ENCODE peak calls at places on chromosomes 2 and 18, in six cellular contexts. One of them, this sample, is unnamed. For H3K36me3, the result is how much of the 10 kb centered on the place peaks cover.

GRCh38 chr2:167787021-167787420 is 460.4 kb downstream of the STK39 start:
- DNase-seq in IMR-90: no peak
- DNase-seq in fibroblast of lung: no peak
- DNase-seq in HepG2: peak
- DNase-seq in GM23248: no peak
- DNase-seq in endothelial cell of umbilical vein: no peak
- DNase-seq in this sample: peak

GRCh38 chr2:237264480-237265219 is 149.3 kb downstream of the COL6A3 start:
- DNase-seq in GM23248: peak
- DNase-seq in HepG2: no peak
- DNase-seq in endothelial cell of umbilical vein: no peak
- DNase-seq in IMR-90: peak
- DNase-seq in fibroblast of lung: peak
- DNase-seq in this sample: no peak

GRCh38 chr2:158395166-158395565 is 61.4 kb downstream of the CCDC148 start:
- DNase-seq in fibroblast of lung: no peak
- DNase-seq in HepG2: no peak
- DNase-seq in endothelial cell of umbilical vein: no peak
- DNase-seq in GM23248: peak
- DNase-seq in IMR-90: no peak
- DNase-seq in this sample: peak

GRCh38 chr2:205696541-205697441 is 14.5 kb downstream of the NRP2 start:
- DNase-seq in endothelial cell of umbilical vein: no peak
- DNase-seq in GM23248: no peak
- DNase-seq in IMR-90: peak
- DNase-seq in HepG2: peak
- DNase-seq in fibroblast of lung: no peak
- DNase-seq in this sample: peak

GRCh38 chr18:331231-331771 is 63.5 kb upstream of the THOC1 start:
- DNase-seq in HepG2: no peak
- DNase-seq in endothelial cell of umbilical vein: no peak
- DNase-seq in fibroblast of lung: no peak
- DNase-seq in IMR-90: no peak
- DNase-seq in GM23248: no peak
- DNase-seq in this sample: no peak

GRCh38 chr2:241900251-241901017 is 30.9 kb downstream of the RTP5 start:
- DNase-seq in GM23248: no peak
- DNase-seq in HepG2: no peak
- DNase-seq in endothelial cell of umbilical vein: no peak
- DNase-seq in fibroblast of lung: no peak
- DNase-seq in IMR-90: no peak
- DNase-seq in this sample: no peak

GRCh38 chr2:26780203-26780760 is 5.6 kb upstream of the CENPA start:
- DNase-seq in HepG2: no peak
- DNase-seq in endothelial cell of umbilical vein: no peak
- DNase-seq in fibroblast of lung: no peak
- DNase-seq in GM23248: no peak
- DNase-seq in IMR-90: no peak
- DNase-seq in this sample: no peak

GRCh38 chr18:199214-199613 is 40.9 kb downstream of the USP14 start:
- DNase-seq in HepG2: no peak
- DNase-seq in GM23248: no peak
- DNase-seq in IMR-90: no peak
- DNase-seq in fibroblast of lung: no peak
- DNase-seq in endothelial cell of umbilical vein: no peak
- DNase-seq in this sample: no peak

GRCh38 chr2:207042155-207042554 is 102.8 kb downstream of the CPO start:
- DNase-seq in HepG2: no peak
- DNase-seq in fibroblast of lung: peak
- DNase-seq in endothelial cell of umbilical vein: no peak
- DNase-seq in GM23248: peak
- DNase-seq in IMR-90: peak
- DNase-seq in this sample: no peak

GRCh38 chr2:27606611-27607010 is 22.2 kb downstream of the CCDC121 start:
- DNase-seq in fibroblast of lung: no peak
- DNase-seq in GM23248: peak
- DNase-seq in IMR-90: peak
- DNase-seq in endothelial cell of umbilical vein: no peak
- DNase-seq in HepG2: no peak
- DNase-seq in this sample: no peak

GRCh38 chr2:171154348-171154747 is 6.3 kb downstream of the TLK1 start:
- DNase-seq in endothelial cell of umbilical vein: peak
- DNase-seq in fibroblast of lung: no peak
- DNase-seq in IMR-90: peak
- DNase-seq in HepG2: no peak
- DNase-seq in GM23248: no peak
- DNase-seq in this sample: no peak

GRCh38 chr2:20472569-20472968 is 25.7 kb downstream of the RHOB start:
- DNase-seq in fibroblast of lung: no peak
- DNase-seq in GM23248: no peak
- DNase-seq in HepG2: no peak
- DNase-seq in endothelial cell of umbilical vein: no peak
- DNase-seq in IMR-90: no peak
- DNase-seq in this sample: no peak

GRCh38 chr2:54859997-54860701 is 136.7 kb downstream of the EML6 start:
- DNase-seq in GM23248: peak
- DNase-seq in endothelial cell of umbilical vein: no peak
- DNase-seq in IMR-90: peak
- DNase-seq in fibroblast of lung: peak
- DNase-seq in HepG2: no peak
- DNase-seq in this sample: peak

GRCh38 chr18:3654442-3655253 is 204.7 kb downstream of the TGIF1 start:
- DNase-seq in fibroblast of lung: peak
- DNase-seq in GM23248: no peak
- DNase-seq in IMR-90: no peak
- DNase-seq in HepG2: peak
- DNase-seq in endothelial cell of umbilical vein: no peak
- DNase-seq in this sample: peak

GRCh38 chr18:58117685-58118403 is 73.8 kb downstream of the NEDD4L start:
- DNase-seq in endothelial cell of umbilical vein: peak
- DNase-seq in IMR-90: peak
- DNase-seq in fibroblast of lung: peak
- DNase-seq in HepG2: peak
- DNase-seq in GM23248: peak
- DNase-seq in this sample: peak

GRCh38 chr2:204846471-204846870 is 301.2 kb downstream of the PARD3B start:
- DNase-seq in IMR-90: no peak
- DNase-seq in HepG2: no peak
- DNase-seq in fibroblast of lung: no peak
- DNase-seq in GM23248: no peak
- DNase-seq in endothelial cell of umbilical vein: no peak
- DNase-seq in this sample: no peak

GRCh38 chr18:63320690-63321265 is 1.2 kb upstream of the BCL2 start:
- DNase-seq in HepG2: peak
- DNase-seq in fibroblast of lung: peak
- DNase-seq in IMR-90: peak
- DNase-seq in endothelial cell of umbilical vein: peak
- DNase-seq in GM23248: no peak
- DNase-seq in this sample: peak

GRCh38 chr18:31426021-31426420 is 21.5 kb upstream of the DSG3 start:
- DNase-seq in HepG2: no peak
- DNase-seq in fibroblast of lung: no peak
- DNase-seq in endothelial cell of umbilical vein: no peak
- DNase-seq in IMR-90: no peak
- DNase-seq in GM23248: no peak
- DNase-seq in this sample: no peak

GRCh38 chr2:78718483-78718882 is 307.0 kb upstream of the REG3G start:
- DNase-seq in fibroblast of lung: no peak
- DNase-seq in endothelial cell of umbilical vein: no peak
- DNase-seq in IMR-90: no peak
- DNase-seq in HepG2: no peak
- DNase-seq in GM23248: no peak
- DNase-seq in this sample: no peak

GRCh38 chr2:130728007-130728454 is 839 bp upstream of the GPR148 start:
- DNase-seq in HepG2: no peak
- DNase-seq in fibroblast of lung: peak
- DNase-seq in endothelial cell of umbilical vein: no peak
- DNase-seq in GM23248: peak
- DNase-seq in IMR-90: no peak
- DNase-seq in this sample: peak

GRCh38 chr2:173957517-173957916 is 7.7 kb downstream of the SP3 start:
- DNase-seq in GM23248: no peak
- DNase-seq in endothelial cell of umbilical vein: no peak
- DNase-seq in fibroblast of lung: peak
- DNase-seq in HepG2: no peak
- DNase-seq in IMR-90: peak
- DNase-seq in this sample: no peak

GRCh38 chr2:45024600-45025291 is 15.5 kb upstream of the SIX2 start:
- DNase-seq in IMR-90: peak
- DNase-seq in endothelial cell of umbilical vein: peak
- DNase-seq in fibroblast of lung: peak
- DNase-seq in GM23248: peak
- DNase-seq in HepG2: no peak
- DNase-seq in this sample: peak

DNA sequence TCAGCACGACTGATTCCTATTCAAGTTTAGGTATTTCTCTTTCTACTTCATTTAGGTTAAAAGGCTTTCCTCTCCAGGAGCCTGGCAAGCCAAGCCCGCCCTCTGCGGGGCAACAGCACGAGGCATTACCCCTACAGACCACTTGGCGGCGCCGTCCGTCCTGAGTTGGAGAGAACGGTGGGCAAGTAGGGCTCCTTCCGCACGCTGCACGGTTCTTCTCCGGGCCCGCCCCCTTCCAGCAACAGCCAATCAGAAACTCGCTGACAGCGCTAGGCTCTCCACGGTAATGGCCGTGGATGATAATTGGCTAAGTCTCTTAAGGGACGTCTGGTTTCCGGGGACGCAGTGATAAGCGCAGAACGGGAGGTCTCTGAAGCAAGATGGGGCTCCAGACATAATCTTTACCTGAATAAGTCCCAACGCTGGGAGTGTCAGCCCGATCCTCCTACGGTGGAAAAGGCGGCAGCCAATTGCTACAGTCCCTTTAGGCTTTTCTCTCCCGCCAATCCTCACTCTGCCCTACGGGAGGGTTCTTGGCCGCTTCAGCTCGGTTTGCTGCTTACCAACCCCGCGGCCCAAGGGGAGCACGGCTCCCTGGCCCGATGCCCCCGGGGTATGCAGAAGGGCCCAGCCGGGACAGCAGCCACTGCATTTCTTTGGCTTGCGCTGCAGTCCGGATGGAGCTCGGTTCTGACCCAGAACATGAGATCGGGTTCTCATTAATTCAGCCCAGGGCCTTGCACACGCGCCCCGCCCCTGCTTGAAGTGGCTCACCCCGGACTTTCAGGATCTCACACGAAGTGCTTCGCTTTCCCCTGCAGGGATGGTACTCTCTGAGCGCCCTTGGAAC is 206.9 kb upstream of the PKDCC start:
- DNase-seq in endothelial cell of umbilical vein: peak
- DNase-seq in fibroblast of lung: peak
- DNase-seq in HepG2: peak
- DNase-seq in GM23248: peak
- DNase-seq in IMR-90: peak
- DNase-seq in this sample: peak
- H2AFZ ChIP-seq in endothelial cell of umbilical vein: peak
- H2AFZ ChIP-seq in fibroblast of lung: peak
- H2AFZ ChIP-seq in HepG2: peak
- H2AFZ ChIP-seq in GM23248: peak
- H2AFZ ChIP-seq in IMR-90: peak
- H2AFZ ChIP-seq in this sample: peak

DNA sequence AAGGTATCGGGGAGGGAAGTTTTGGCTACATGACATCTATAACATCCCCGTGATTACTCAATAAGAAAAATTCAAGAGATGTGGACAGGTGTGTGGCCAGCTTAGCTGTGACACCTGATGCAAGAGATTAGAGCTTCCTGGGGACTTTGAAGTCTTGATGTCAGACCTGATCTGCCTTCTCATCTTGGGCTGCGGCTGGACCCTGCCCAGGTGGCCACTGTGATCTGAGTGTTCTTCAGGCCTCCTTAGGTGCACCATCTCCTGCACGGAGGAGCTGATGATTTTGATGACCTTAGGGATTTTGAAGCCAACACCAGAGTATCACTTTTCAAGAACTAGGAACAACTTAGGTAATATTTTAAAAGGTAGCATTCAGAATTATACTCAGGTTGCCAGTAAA is 113.5 kb downstream of the FEZ2 start:
- DNase-seq in HepG2: no peak
- DNase-seq in GM23248: no peak
- DNase-seq in fibroblast of lung: no peak
- DNase-seq in IMR-90: no peak
- DNase-seq in endothelial cell of umbilical vein: no peak
- DNase-seq in this sample: no peak
- H3K36me3 ChIP-seq in HepG2: half or more
- H3K36me3 ChIP-seq in GM23248: half or more
- H3K36me3 ChIP-seq in fibroblast of lung: under half
- H3K36me3 ChIP-seq in IMR-90: under half
- H3K36me3 ChIP-seq in endothelial cell of umbilical vein: under half
- H3K36me3 ChIP-seq in this sample: under half

GRCh38 chr2:17894551-17894950 is 16.1 kb downstream of the KCNS3 start:
- DNase-seq in IMR-90: no peak
- DNase-seq in fibroblast of lung: no peak
- DNase-seq in endothelial cell of umbilical vein: no peak
- DNase-seq in HepG2: no peak
- DNase-seq in GM23248: no peak
- DNase-seq in this sample: no peak

GRCh38 chr2:17894005-17894404 is 15.5 kb downstream of the KCNS3 start:
- DNase-seq in endothelial cell of umbilical vein: no peak
- DNase-seq in GM23248: no peak
- DNase-seq in HepG2: no peak
- DNase-seq in IMR-90: peak
- DNase-seq in fibroblast of lung: no peak
- DNase-seq in this sample: no peak

DNA sequence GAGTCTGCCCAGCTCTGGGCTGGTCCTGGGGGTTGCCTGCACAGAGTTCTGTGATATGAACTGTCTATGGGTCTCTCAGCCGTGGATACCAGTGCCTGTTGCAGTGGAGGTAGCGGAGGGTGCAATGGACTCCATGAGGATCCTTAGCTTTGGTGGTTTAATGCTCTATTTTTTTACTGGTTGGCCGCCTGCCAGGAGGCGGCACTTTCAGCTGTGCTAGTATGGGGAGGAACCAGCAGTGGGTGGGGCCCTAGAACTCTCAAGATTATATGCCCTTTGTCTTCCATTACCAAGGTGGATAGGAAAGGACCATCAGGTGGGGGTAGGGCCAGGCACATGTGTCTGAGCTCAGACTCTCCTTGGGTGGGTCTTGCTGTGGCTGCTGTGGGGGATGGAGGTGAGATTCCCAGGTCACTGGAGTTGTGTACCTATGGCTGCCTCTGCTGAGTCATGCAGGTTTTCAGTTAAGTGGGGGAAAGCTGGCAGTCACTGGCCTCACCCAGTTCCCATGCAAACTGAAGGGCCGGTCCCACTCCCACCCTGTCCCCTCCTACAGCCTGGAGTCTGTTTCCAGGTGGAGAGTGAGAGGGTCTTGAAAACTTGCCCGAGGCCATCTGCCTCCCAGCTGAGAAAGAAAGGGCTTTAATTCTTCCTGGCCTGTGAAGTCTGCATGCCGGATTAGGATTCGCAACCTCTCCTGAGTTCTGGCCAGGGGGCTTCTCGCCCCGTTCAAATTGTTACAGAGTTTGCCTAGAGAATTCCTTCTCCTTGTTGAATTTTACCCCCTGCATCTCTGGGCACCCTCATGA is 14.5 kb downstream of the KCNS3 start:
- DNase-seq in GM23248: no peak
- DNase-seq in endothelial cell of umbilical vein: no peak
- DNase-seq in fibroblast of lung: no peak
- DNase-seq in IMR-90: no peak
- DNase-seq in HepG2: no peak
- DNase-seq in this sample: peak
- H2AFZ ChIP-seq in GM23248: no peak
- H2AFZ ChIP-seq in endothelial cell of umbilical vein: no peak
- H2AFZ ChIP-seq in fibroblast of lung: no peak
- H2AFZ ChIP-seq in IMR-90: no peak
- H2AFZ ChIP-seq in HepG2: no peak
- H2AFZ ChIP-seq in this sample: no peak

GRCh38 chr2:169946092-169946491 is 118.8 kb downstream of the UBR3 start:
- DNase-seq in IMR-90: no peak
- DNase-seq in HepG2: no peak
- DNase-seq in fibroblast of lung: no peak
- DNase-seq in GM23248: no peak
- DNase-seq in endothelial cell of umbilical vein: no peak
- DNase-seq in this sample: no peak
- H3K36me3 ChIP-seq in IMR-90: under half
- H3K36me3 ChIP-seq in HepG2: half or more
- H3K36me3 ChIP-seq in fibroblast of lung: under half
- H3K36me3 ChIP-seq in GM23248: under half
- H3K36me3 ChIP-seq in endothelial cell of umbilical vein: under half
- H3K36me3 ChIP-seq in this sample: under half

This sample was measured in hepatocyte.